ENCODE peak calls at places on chromosome 4, in eight cellular contexts. Q is DMS153; M is amygdala; C is MV-4-11; N is iris pigment epithelial cell; B is stimulated activated CD8-positive, alpha-beta memory T cell treated with anti-CD3 and anti-CD28 coated beads, Interleukin-2, amount 100 ng/mL, for 1 hour; Z is naive B cell; J is mesendoderm. I is an unnamed sample.

GRCh38 chr4:187128971-187129370 is 405.3 kb upstream of the FAT1 start:
- DNase-seq in Q (no peak), M (no peak), C (no peak), N (peak), B (no peak), Z (no peak), J (no peak), I (no peak)

GRCh38 chr4:119728692-119729593 is 100.3 kb upstream of the PDE5A start:
- DNase-seq in Q (no peak), M (no peak), C (no peak), N (peak), B (no peak), Z (no peak), J (no peak), I (no peak)

GRCh38 chr4:142291299-142291698 is 554.8 kb downstream of the INPP4B start:
- DNase-seq in Q (no peak), M (no peak), C (no peak), N (no peak), B (no peak), Z (no peak), J (no peak), I (no peak)

GRCh38 chr4:149056615-149057014 is 614.4 kb upstream of the NR3C2 start:
- DNase-seq in Q (no peak), M (no peak), C (no peak), N (no peak), B (no peak), Z (no peak), J (no peak), I (no peak)

GRCh38 chr4:130043796-130044195 is 947.8 kb downstream of the C4orf33 start:
- DNase-seq in Q (no peak), M (no peak), C (no peak), N (no peak), B (no peak), Z (no peak), J (no peak), I (no peak)

GRCh38 chr4:80201326-80202151 is 4.2 kb downstream of the PRDM8 start:
- DNase-seq in Q (peak), M (no peak), C (peak), N (peak), B (peak), Z (peak), J (peak), I (peak)

GRCh38 chr4:143286733-143287570 is 49.7 kb upstream of the GAB1 start:
- DNase-seq in Q (no peak), M (no peak), C (no peak), N (peak), B (no peak), Z (no peak), J (no peak), I (no peak)

GRCh38 chr4:123741906-123742305 is 345.3 kb downstream of the SPRY1 start:
- DNase-seq in Q (no peak), M (no peak), C (no peak), N (peak), B (no peak), Z (no peak), J (no peak), I (no peak)

GRCh38 chr4:159764343-159764952 is 661.6 kb downstream of the RAPGEF2 start:
- DNase-seq in Q (peak), M (no peak), C (peak), N (peak), B (no peak), Z (no peak), J (peak), I (no peak)

GRCh38 chr4:52852041-52852440 is 10.1 kb upstream of the RASL11B start:
- DNase-seq in Q (no peak), M (no peak), C (no peak), N (no peak), B (no peak), Z (no peak), J (no peak), I (no peak)

GRCh38 chr4:87278335-87278794 is 44.3 kb downstream of the HSD17B13 start:
- DNase-seq in Q (no peak), M (no peak), C (no peak), N (no peak), B (no peak), Z (no peak), J (no peak), I (no peak)

GRCh38 chr4:84652478-84652877 is 69.6 kb downstream of the CDS1 start:
- DNase-seq in Q (no peak), M (no peak), C (no peak), N (no peak), B (no peak), Z (no peak), J (no peak), I (no peak)

GRCh38 chr4:8340721-8341680 is 71.4 kb downstream of the HTRA3 start:
- DNase-seq in Q (no peak), M (peak), C (no peak), N (no peak), B (no peak), Z (no peak), J (no peak), I (peak)

GRCh38 chr4:5758741-5759140 is 47.7 kb downstream of the EVC start:
- DNase-seq in Q (no peak), M (no peak), C (no peak), N (peak), B (no peak), Z (no peak), J (no peak), I (no peak)

GRCh38 chr4:92172203-92172602 is 131.6 kb upstream of the GRID2 start:
- DNase-seq in Q (no peak), M (no peak), C (no peak), N (peak), B (no peak), Z (no peak), J (no peak), I (no peak)

GRCh38 chr4:87853108-87853507 is 20.3 kb downstream of the MEPE start:
- DNase-seq in Q (peak), M (no peak), C (peak), N (peak), B (no peak), Z (no peak), J (peak), I (no peak)

GRCh38 chr4:22483551-22483981 is 32.3 kb downstream of the ADGRA3 start:
- DNase-seq in Q (no peak), M (no peak), C (peak), N (peak), B (no peak), Z (no peak), J (no peak), I (no peak)

GRCh38 chr4:3801931-3802550 is 35.9 kb downstream of the ADRA2C start:
- DNase-seq in Q (no peak), M (no peak), C (no peak), N (no peak), B (no peak), Z (no peak), J (no peak), I (no peak)

GRCh38 chr4:158895797-158896442 is 127.1 kb downstream of the FNIP2 start:
- DNase-seq in Q (peak), M (no peak), C (no peak), N (peak), B (no peak), Z (no peak), J (peak), I (no peak)

GRCh38 chr4:8215001-8215427 is 15.9 kb downstream of the SH3TC1 start:
- DNase-seq in Q (no peak), M (no peak), C (no peak), N (peak), B (no peak), Z (no peak), J (peak), I (peak)

GRCh38 chr4:73434311-73434710 is 1.7 kb upstream of the AFP start:
- DNase-seq in Q (no peak), M (no peak), C (peak), N (peak), B (no peak), Z (no peak), J (peak), I (no peak)

GRCh38 chr4:18684932-18685331 is 663.4 kb upstream of the LCORL start:
- DNase-seq in Q (no peak), M (no peak), C (no peak), N (peak), B (no peak), Z (no peak), J (no peak), I (no peak)

GRCh38 chr4:118770741-118771187 is 65.2 kb downstream of the SEC24D start:
- DNase-seq in Q (no peak), M (no peak), C (no peak), N (no peak), B (no peak), Z (no peak), J (no peak), I (no peak)

GRCh38 chr4:13344216-13344615 is 139.9 kb downstream of the RAB28 start:
- DNase-seq in Q (no peak), M (no peak), C (no peak), N (no peak), B (no peak), Z (no peak), J (no peak), I (no peak)

GRCh38 chr4:137635596-137635995 is 103.3 kb upstream of the PCDH18 start:
- DNase-seq in Q (no peak), M (no peak), C (no peak), N (peak), B (no peak), Z (no peak), J (peak), I (no peak)

GRCh38 chr4:26239796-26240195 is 81.0 kb upstream of the RBPJ start:
- DNase-seq in Q (no peak), M (no peak), C (no peak), N (no peak), B (no peak), Z (no peak), J (no peak), I (peak)

GRCh38 chr4:8278421-8279287 is 9.1 kb downstream of the HTRA3 start:
- DNase-seq in Q (no peak), M (no peak), C (peak), N (peak), B (no peak), Z (no peak), J (no peak), I (peak)

I was measured in right cardiac atrium.